ENCODE peak calls at places on chromosomes 16 and 17, in eight cellular contexts. G is MM.1S, W is PC-3, Y is GM23338, B is hepatocyte, Q is neural progenitor cell, J is HCT116, E is SK-N-SH. F is an unnamed sample.

GRCh38 chr17:48055531-48056245 is 7.5 kb downstream of the NFE2L1 start:
- DNase-seq in G (peak; percentile 29), W (no peak), Y (peak; percentile 97), B (peak; percentile 48), Q (peak; percentile 33), J (peak; percentile 73), E (no peak), F (peak; percentile 83)

GRCh38 chr16:87657621-87658192 is 55.4 kb downstream of the JPH3 start:
- DNase-seq in G (no peak), W (peak; percentile 42), Y (peak; percentile 81), B (no peak), Q (peak; percentile 66), J (peak; percentile 79), E (no peak), F (peak; percentile 69)

GRCh38 chr16:1322407-1322806 is 11.0 kb upstream of the BAIAP3 start:
- DNase-seq in G (no peak), W (no peak), Y (no peak), B (no peak), Q (no peak), J (no peak), E (no peak), F (no peak)

GRCh38 chr16:49494386-49495150 is 121.0 kb downstream of the C16orf78 start:
- DNase-seq in G (no peak), W (no peak), Y (no peak), B (no peak), Q (no peak), J (no peak), E (no peak), F (no peak)

GRCh38 chr16:68689921-68690320 is 44.8 kb downstream of the CDH3 start:
- DNase-seq in G (no peak), W (no peak), Y (no peak), B (no peak), Q (no peak), J (no peak), E (no peak), F (no peak)

GRCh38 chr17:74107107-74107506 is 96.4 kb upstream of the RPL38 start:
- DNase-seq in G (no peak), W (no peak), Y (no peak), B (no peak), Q (no peak), J (no peak), E (no peak), F (no peak)

GRCh38 chr17:45104907-45105624 is 27.2 kb downstream of the PLCD3 start:
- DNase-seq in G (no peak), W (no peak), Y (no peak), B (no peak), Q (no peak), J (no peak), E (peak; percentile 4), F (no peak)

GRCh38 chr16:70253291-70254094 is 1.8 kb upstream of the EXOSC6 start:
- DNase-seq in G (peak; percentile 33), W (peak; percentile 53), Y (peak; percentile 86), B (peak; percentile 56), Q (peak; percentile 67), J (peak; percentile 28), E (peak; percentile 62), F (peak; percentile 50)

GRCh38 chr17:60522889-60523626 is 3.0 kb downstream of the APPBP2 start:
- DNase-seq in G (no peak), W (no peak), Y (no peak), B (no peak), Q (no peak), J (no peak), E (no peak), F (no peak)

GRCh38 chr17:12024332-12024731 is 3.7 kb downstream of the MAP2K4 start:
- DNase-seq in G (no peak), W (peak; percentile 96), Y (no peak), B (no peak), Q (no peak), J (peak; percentile 68), E (no peak), F (no peak)

GRCh38 chr17:81160306-81160705 is 5.0 kb upstream of the PVALEF start:
- DNase-seq in G (no peak), W (no peak), Y (no peak), B (no peak), Q (no peak), J (no peak), E (no peak), F (no peak)

GRCh38 chr17:68057531-68057952 is 22.0 kb downstream of the KPNA2 start:
- DNase-seq in G (peak; percentile 29), W (peak; percentile 61), Y (peak; percentile 44), B (no peak), Q (no peak), J (peak; percentile 32), E (peak; percentile 24), F (peak; percentile 63)

GRCh38 chr17:30458371-30458770 is 18.8 kb upstream of the GOSR1 start:
- DNase-seq in G (no peak), W (no peak), Y (no peak), B (no peak), Q (no peak), J (no peak), E (no peak), F (no peak)

GRCh38 chr17:3005696-3006095 is 57.7 kb downstream of the OR1D5 start:
- DNase-seq in G (no peak), W (no peak), Y (no peak), B (no peak), Q (no peak), J (no peak), E (no peak), F (no peak)

GRCh38 chr17:17613708-17614114 is 22.2 kb upstream of the PEMT start:
- DNase-seq in G (peak; percentile 66), W (peak; percentile 84), Y (peak; percentile 93), B (peak; percentile 81), Q (peak; percentile 76), J (peak; percentile 70), E (peak; percentile 70), F (peak; percentile 67)

GRCh38 chr17:43754947-43755346 is 3.6 kb downstream of the SOST start:
- DNase-seq in G (no peak), W (no peak), Y (no peak), B (no peak), Q (no peak), J (no peak), E (no peak), F (no peak)

GRCh38 chr17:76887809-76888208 is 19.6 kb downstream of the MGAT5B start:
- DNase-seq in G (no peak), W (peak; percentile 27), Y (peak; percentile 43), B (no peak), Q (no peak), J (no peak), E (no peak), F (no peak)

GRCh38 chr16:81482329-81483063 is 37.9 kb downstream of the CMIP start:
- DNase-seq in G (no peak), W (no peak), Y (no peak), B (no peak), Q (no peak), J (no peak), E (no peak), F (no peak)

GRCh38 chr17:39777534-39778365 is 40.0 kb downstream of the GRB7 start:
- DNase-seq in G (peak; percentile 60), W (no peak), Y (no peak), B (no peak), Q (no peak), J (no peak), E (no peak), F (peak; percentile 63)

GRCh38 chr16:57592591-57593003 is 35.8 kb upstream of the ADGRG1 start:
- DNase-seq in G (peak; percentile 39), W (no peak), Y (no peak), B (no peak), Q (no peak), J (no peak), E (no peak), F (no peak)

GRCh38 chr17:60628252-60628889 is 28.4 kb downstream of the PPM1D start:
- DNase-seq in G (no peak), W (no peak), Y (no peak), B (no peak), Q (no peak), J (no peak), E (no peak), F (no peak)

GRCh38 chr17:80441133-80441578 is 26.2 kb downstream of the ENDOV start:
- DNase-seq in G (peak; percentile 64), W (peak; percentile 40), Y (peak; percentile 89), B (peak; percentile 80), Q (peak; percentile 92), J (no peak), E (peak; percentile 59), F (peak; percentile 65)

GRCh38 chr17:44383861-44384260 is 5.6 kb downstream of the ITGA2B start:
- DNase-seq in G (no peak), W (no peak), Y (no peak), B (no peak), Q (no peak), J (no peak), E (no peak), F (no peak)

GRCh38 chr17:60231234-60231633 is 81.5 kb downstream of the CA4 start:
- DNase-seq in G (peak; percentile 25), W (peak; percentile 61), Y (peak; percentile 30), B (peak; percentile 15), Q (peak; percentile 4), J (peak; percentile 10), E (peak; percentile 53), F (peak; percentile 22)

GRCh38 chr17:47281246-47281645 is 27.6 kb downstream of the ITGB3 start:
- DNase-seq in G (no peak), W (no peak), Y (no peak), B (no peak), Q (no peak), J (no peak), E (no peak), F (no peak)

GRCh38 chr17:41322264-41322902 is 6.9 kb upstream of the KRTAP17-1 start:
- DNase-seq in G (peak; percentile 58), W (peak; percentile 65), Y (peak; percentile 67), B (peak; percentile 68), Q (peak; percentile 44), J (peak; percentile 35), E (peak; percentile 50), F (peak; percentile 46)
- TF ChIP-seq CTCF in G (peak; percentile 71), W (peak; percentile 69), Y (peak; percentile 61), B (peak; percentile 77), Q (peak; percentile 70), J (peak; percentile 52), E (peak; percentile 75), F (peak; percentile 80)

GRCh38 chr16:89442588-89442987 is 47.8 kb downstream of the ANKRD11 start:
- DNase-seq in G (no peak), W (no peak), Y (no peak), B (no peak), Q (no peak), J (no peak), E (no peak), F (no peak)
- TF ChIP-seq EZH2phosphoT487 in G (no peak), W (no peak), Y (no peak), B (no peak), Q (no peak), J (no peak), E (no peak), F (no peak)

GRCh38 chr16:11164482-11165270 is 91.3 kb downstream of the SOCS1 start:
- DNase-seq in G (no peak), W (no peak), Y (peak; percentile 31), B (no peak), Q (peak; percentile 76), J (no peak), E (no peak), F (no peak)
- TF ChIP-seq CTCF in G (no peak), W (no peak), Y (no peak), B (no peak), Q (no peak), J (no peak), E (no peak), F (no peak)

GRCh38 chr17:21113706-21114105 is 13.1 kb upstream of the DHRS7B start:
- DNase-seq in G (no peak), W (no peak), Y (no peak), B (no peak), Q (no peak), J (no peak), E (no peak), F (no peak)
- TF ChIP-seq EZH2phosphoT487 in G (no peak), W (no peak), Y (no peak), B (no peak), Q (no peak), J (no peak), E (no peak), F (no peak)

F was measured in OCI-LY7.